ENCODE peak calls at places on chromosomes 7 and 10, in eight cellular contexts. L, F, N, T, B, M, Q and J are unnamed samples.

GRCh38 chr10:104080762-104081161 is 4.9 kb downstream of the COL17A1 start:
- DNase-seq in L (no peak), F (no peak), N (no peak), T (no peak), B (no peak), M (no peak), Q (no peak), J (no peak)

GRCh38 chr7:127018889-127019288 is 233.9 kb downstream of the GRM8 start:
- DNase-seq in L (no peak), F (no peak), N (no peak), T (no peak), B (no peak), M (no peak), Q (no peak), J (no peak)

GRCh38 chr10:126704637-126705036 is 34.1 kb upstream of the C10orf90 start:
- DNase-seq in L (no peak), F (no peak), N (no peak), T (no peak), B (no peak), M (no peak), Q (no peak), J (no peak)

GRCh38 chr10:99854860-99855259 is 72.4 kb downstream of the ABCC2 start:
- DNase-seq in L (no peak), F (peak; percentile 48), N (no peak), T (no peak), B (no peak), M (no peak), Q (no peak), J (peak; percentile 16)

GRCh38 chr7:64183126-64183742 is 23.8 kb upstream of the ZNF735 start:
- DNase-seq in L (peak; percentile 25), F (no peak), N (no peak), T (no peak), B (peak; percentile 38), M (peak; percentile 54), Q (no peak), J (no peak)

GRCh38 chr10:29634764-29635625 is at the start of gene SVIL:
- DNase-seq in L (no peak), F (peak; percentile 73), N (peak; percentile 70), T (no peak), B (peak; percentile 41), M (peak; percentile 67), Q (no peak), J (peak; percentile 66)

GRCh38 chr7:151688236-151688780 is 168.6 kb upstream of the RHEB start:
- DNase-seq in L (no peak), F (peak; percentile 20), N (peak; percentile 59), T (no peak), B (no peak), M (no peak), Q (no peak), J (no peak)

GRCh38 chr7:151339651-151340377 is 1.8 kb upstream of the NUB1 start:
- DNase-seq in L (no peak), F (no peak), N (no peak), T (no peak), B (no peak), M (no peak), Q (no peak), J (no peak)

GRCh38 chr10:14071956-14072355 is 258.8 kb downstream of the FRMD4A start:
- DNase-seq in L (no peak), F (no peak), N (no peak), T (no peak), B (no peak), M (no peak), Q (no peak), J (no peak)

GRCh38 chr10:47042199-47042473 is 130.9 kb downstream of the PTPN20 start:
- DNase-seq in L (no peak), F (peak; percentile 6), N (no peak), T (no peak), B (no peak), M (peak; percentile 14), Q (no peak), J (no peak)

GRCh38 chr7:142460402-142461117 is 202.7 kb upstream of the PRSS58 start:
- DNase-seq in L (no peak), F (no peak), N (no peak), T (no peak), B (no peak), M (no peak), Q (no peak), J (no peak)

GRCh38 chr7:11931306-11931705 is 99.3 kb upstream of the THSD7A start:
- DNase-seq in L (no peak), F (no peak), N (no peak), T (no peak), B (no peak), M (no peak), Q (no peak), J (no peak)

GRCh38 chr7:51927738-51928137 is 611.1 kb upstream of the COBL start:
- DNase-seq in L (no peak), F (no peak), N (no peak), T (no peak), B (no peak), M (no peak), Q (no peak), J (no peak)

GRCh38 chr10:12710594-12711343 is 290.7 kb downstream of the CCDC3 start:
- DNase-seq in L (peak; percentile 82), F (peak; percentile 87), N (peak; percentile 88), T (peak; percentile 77), B (peak; percentile 76), M (peak; percentile 74), Q (no peak), J (peak; percentile 77)

GRCh38 chr7:33157781-33158180 is 28.4 kb downstream of the BBS9 start:
- DNase-seq in L (no peak), F (no peak), N (no peak), T (no peak), B (no peak), M (no peak), Q (no peak), J (no peak)
- H3K4me1 ChIP-seq in L (no peaks in the 10 kb centered on the region), F (no peaks in the 10 kb centered on the region), N (no peaks in the 10 kb centered on the region), T (no peaks in the 10 kb centered on the region), B (peaks cover 15% of the 10 kb centered on the region), M (no peaks in the 10 kb centered on the region), Q (no peaks in the 10 kb centered on the region), J (no peaks in the 10 kb centered on the region)

GRCh38 chr10:48659790-48660189 is 24.9 kb upstream of the WDFY4 start:
- DNase-seq in L (no peak), F (no peak), N (no peak), T (no peak), B (no peak), M (no peak), Q (no peak), J (no peak)
- TF ChIP-seq CTCF in L (no peak), F (no peak), N (peak; percentile 21), T (no peak), B (peak; percentile 43), M (peak; percentile 12), Q (no peak), J (no peak)

GRCh38 chr7:45927724-45928123 is 6.7 kb upstream of the IGFBP3 start:
- DNase-seq in L (no peak), F (no peak), N (no peak), T (no peak), B (no peak), M (no peak), Q (no peak), J (no peak)
- H3K27ac ChIP-seq in L (no peak overlapping the region), F (no peak overlapping the region), N (no peak overlapping the region), T (no peak overlapping the region), B (no peak overlapping the region), M (no peak overlapping the region), Q (no peak overlapping the region), J (no peak overlapping the region)

GRCh38 chr10:77636967-77637473 is 588 bp downstream of the KCNMA1 start:
- DNase-seq in L (no peak), F (no peak), N (peak; percentile 77), T (no peak), B (no peak), M (peak; percentile 48), Q (no peak), J (no peak)
- H3K4me1 ChIP-seq in L (peaks cover 28% of the 10 kb centered on the region), F (peaks cover 4% of the 10 kb centered on the region), N (no peaks in the 10 kb centered on the region), T (no peaks in the 10 kb centered on the region), B (peaks cover 17% of the 10 kb centered on the region), M (peaks cover 4% of the 10 kb centered on the region), Q (peaks cover 67% of the 10 kb centered on the region), J (peaks cover 4% of the 10 kb centered on the region)

GRCh38 chr7:128860158-128861073 is 2.2 kb upstream of the ATP6V1F start:
- DNase-seq in L (no peak), F (no peak), N (no peak), T (no peak), B (no peak), M (no peak), Q (no peak), J (no peak)

GRCh38 chr7:128863433-128863989 is 855 bp downstream of the ATP6V1F start:
- DNase-seq in L (peak; percentile 41), F (no peak), N (no peak), T (no peak), B (no peak), M (no peak), Q (no peak), J (no peak)

GRCh38 chr7:128861957-128862570 is 592 bp upstream of the ATP6V1F start:
- DNase-seq in L (no peak), F (no peak), N (no peak), T (no peak), B (no peak), M (no peak), Q (no peak), J (no peak)

GRCh38 chr7:128865303-128865702 is 2.6 kb downstream of the ATP6V1F start:
- DNase-seq in L (no peak), F (no peak), N (no peak), T (no peak), B (no peak), M (no peak), Q (no peak), J (no peak)

GRCh38 chr7:128862571-128863432 is at the start of gene ATP6V1F:
- DNase-seq in L (peak; percentile 99), F (peak; percentile 99), N (peak; percentile 99), T (peak; percentile 99), B (peak; percentile 99), M (peak; percentile 98), Q (peak; percentile 89), J (peak; percentile 99)
- TF ChIP-seq CTCF in L (no peak), F (no peak), N (no peak), T (no peak), B (no peak), M (no peak), Q (no peak), J (no peak)

GRCh38 chr10:61486738-61487396 is 33.7 kb upstream of the TMEM26 start:
- DNase-seq in L (no peak), F (no peak), N (no peak), T (no peak), B (no peak), M (no peak), Q (no peak), J (no peak)
- H3K27ac ChIP-seq in L (no peak overlapping the region), F (no peak overlapping the region), N (no peak overlapping the region), T (no peak overlapping the region), B (no peak overlapping the region), M (no peak overlapping the region), Q (no peak overlapping the region), J (no peak overlapping the region)